ENCODE peak calls at places on chromosomes 3 and 15, in seven cellular contexts. L, R, A, H, O, Y and P are unnamed samples.

GRCh38 chr3:20074226-20075063 is 34.2 kb downstream of the KAT2B start:
- DNase-seq in L (no peak), R (no peak), A (no peak), H (no peak), O (no peak), Y (peak), P (no peak)

GRCh38 chr3:6119367-6119766 is 741.5 kb upstream of the GRM7 start:
- DNase-seq in L (no peak), R (no peak), A (no peak), H (no peak), O (no peak), Y (no peak), P (no peak)

GRCh38 chr3:89472101-89472500 is 364.7 kb downstream of the EPHA3 start:
- DNase-seq in L (no peak), R (no peak), A (no peak), H (no peak), O (no peak), Y (no peak), P (no peak)

GRCh38 chr15:68413363-68414255 is 18.4 kb downstream of the ITGA11 start:
- DNase-seq in L (peak), R (no peak), A (no peak), H (no peak), O (no peak), Y (no peak), P (no peak)

GRCh38 chr3:184240384-184241140 is 8.2 kb downstream of the ALG3 start:
- DNase-seq in L (no peak), R (no peak), A (no peak), H (peak), O (peak), Y (no peak), P (peak)

GRCh38 chr15:38217788-38218609 is 34.6 kb upstream of the SPRED1 start:
- DNase-seq in L (no peak), R (no peak), A (peak), H (no peak), O (peak), Y (no peak), P (peak)

GRCh38 chr15:78831229-78832207 is 20.3 kb upstream of the ADAMTS7 start:
- DNase-seq in L (no peak), R (no peak), A (no peak), H (peak), O (no peak), Y (no peak), P (no peak)

GRCh38 chr3:72116226-72116625 is 331.3 kb upstream of the PROK2 start:
- DNase-seq in L (no peak), R (no peak), A (no peak), H (no peak), O (no peak), Y (no peak), P (no peak)

GRCh38 chr15:35697549-35698299 is 151.8 kb upstream of the DPH6 start:
- DNase-seq in L (no peak), R (no peak), A (no peak), H (no peak), O (peak), Y (peak), P (no peak)

GRCh38 chr3:20072422-20072821 is 32.2 kb downstream of the KAT2B start:
- DNase-seq in L (no peak), R (no peak), A (no peak), H (no peak), O (no peak), Y (no peak), P (no peak)

GRCh38 chr3:51964521-51964920 is 2.7 kb downstream of the PCBP4 start:
- DNase-seq in L (no peak), R (no peak), A (no peak), H (no peak), O (no peak), Y (no peak), P (no peak)

GRCh38 chr3:38829404-38829803 is 13.4 kb upstream of the SCN10A start:
- DNase-seq in L (peak), R (no peak), A (no peak), H (no peak), O (no peak), Y (peak), P (peak)

GRCh38 chr3:27354588-27355203 is 14.5 kb downstream of the NEK10 start:
- DNase-seq in L (no peak), R (no peak), A (no peak), H (no peak), O (no peak), Y (no peak), P (no peak)

GRCh38 chr3:25557641-25558040 is 107.1 kb downstream of the TOP2B start:
- DNase-seq in L (no peak), R (no peak), A (no peak), H (no peak), O (no peak), Y (no peak), P (no peak)

GRCh38 chr15:101167791-101168462 is 83.9 kb downstream of the CHSY1 start:
- DNase-seq in L (peak), R (peak), A (peak), H (no peak), O (peak), Y (peak), P (peak)

GRCh38 chr15:75843618-75844610 is 667 bp downstream of the UBE2Q2 start:
- DNase-seq in L (peak), R (peak), A (peak), H (peak), O (peak), Y (no peak), P (peak)

GRCh38 chr15:82810863-82811421 is 1.5 kb downstream of the WHAMM start:
- DNase-seq in L (no peak), R (peak), A (no peak), H (no peak), O (peak), Y (no peak), P (peak)

GRCh38 chr3:11509175-11510000 is 134.3 kb downstream of the VGLL4 start:
- DNase-seq in L (peak), R (no peak), A (peak), H (peak), O (no peak), Y (peak), P (no peak)

GRCh38 chr3:197753263-197753662 is 3.6 kb downstream of the FYTTD1 start:
- DNase-seq in L (no peak), R (no peak), A (no peak), H (no peak), O (no peak), Y (no peak), P (no peak)

GRCh38 chr15:31435256-31435781 is 108.7 kb downstream of the KLF13 start:
- DNase-seq in L (peak), R (peak), A (peak), H (peak), O (peak), Y (peak), P (peak)

GRCh38 chr3:42801048-42801620 is 3.2 kb downstream of the HIGD1A start:
- DNase-seq in L (no peak), R (no peak), A (no peak), H (no peak), O (no peak), Y (no peak), P (no peak)

GRCh38 chr15:90774731-90775521 is 57.8 kb downstream of the BLM start:
- DNase-seq in L (no peak), R (no peak), A (no peak), H (no peak), O (peak), Y (peak), P (no peak)

GRCh38 chr3:156816794-156817741 is 9.1 kb upstream of the LEKR1 start:
- DNase-seq in L (peak), R (peak), A (peak), H (peak), O (peak), Y (peak), P (peak)

GRCh38 chr3:182366746-182367145 is 426.6 kb upstream of the ATP11B start:
- DNase-seq in L (no peak), R (no peak), A (no peak), H (no peak), O (no peak), Y (no peak), P (no peak)

GRCh38 chr3:14791343-14791945 is 27.3 kb upstream of the FGD5 start:
- DNase-seq in L (peak), R (peak), A (no peak), H (peak), O (peak), Y (no peak), P (peak)

GRCh38 chr3:127446756-127447155 is 143.8 kb downstream of the TPRA1 start:
- DNase-seq in L (peak), R (no peak), A (no peak), H (no peak), O (no peak), Y (no peak), P (no peak)

GRCh38 chr3:123871946-123872345 is 12.2 kb downstream of the MYLK start:
- DNase-seq in L (no peak), R (no peak), A (no peak), H (no peak), O (no peak), Y (no peak), P (no peak)

GRCh38 chr3:25403890-25404460 is 24.1 kb upstream of the RARB start:
- DNase-seq in L (no peak), R (no peak), A (no peak), H (no peak), O (no peak), Y (no peak), P (no peak)

GRCh38 chr15:98442379-98442833 is 205.9 kb upstream of the IGF1R start:
- DNase-seq in L (peak), R (peak), A (no peak), H (peak), O (peak), Y (peak), P (peak)

GRCh38 chr15:40344631-40345120 is 3.9 kb upstream of the CCDC9B start:
- DNase-seq in L (peak), R (peak), A (peak), H (peak), O (peak), Y (no peak), P (peak)

GRCh38 chr3:46070458-46071136 is 43.3 kb upstream of the XCR1 start:
- DNase-seq in L (no peak), R (peak), A (no peak), H (no peak), O (no peak), Y (no peak), P (peak)

GRCh38 chr3:147361671-147362420 is 44.5 kb downstream of the ZIC4 start:
- DNase-seq in L (no peak), R (no peak), A (no peak), H (peak), O (peak), Y (no peak), P (peak)

GRCh38 chr3:20040476-20041196 is 390 bp downstream of the KAT2B start:
- DNase-seq in L (peak), R (peak), A (peak), H (peak), O (peak), Y (no peak), P (peak)

GRCh38 chr15:52787549-52788098 is 2.5 kb downstream of the ONECUT1 start:
- DNase-seq in L (no peak), R (no peak), A (no peak), H (peak), O (no peak), Y (no peak), P (no peak)
- H3K4me3 ChIP-seq in L (no peak), R (no peak), A (no peak), H (peak), O (no peak), Y (no peak), P (no peak)

DNA sequence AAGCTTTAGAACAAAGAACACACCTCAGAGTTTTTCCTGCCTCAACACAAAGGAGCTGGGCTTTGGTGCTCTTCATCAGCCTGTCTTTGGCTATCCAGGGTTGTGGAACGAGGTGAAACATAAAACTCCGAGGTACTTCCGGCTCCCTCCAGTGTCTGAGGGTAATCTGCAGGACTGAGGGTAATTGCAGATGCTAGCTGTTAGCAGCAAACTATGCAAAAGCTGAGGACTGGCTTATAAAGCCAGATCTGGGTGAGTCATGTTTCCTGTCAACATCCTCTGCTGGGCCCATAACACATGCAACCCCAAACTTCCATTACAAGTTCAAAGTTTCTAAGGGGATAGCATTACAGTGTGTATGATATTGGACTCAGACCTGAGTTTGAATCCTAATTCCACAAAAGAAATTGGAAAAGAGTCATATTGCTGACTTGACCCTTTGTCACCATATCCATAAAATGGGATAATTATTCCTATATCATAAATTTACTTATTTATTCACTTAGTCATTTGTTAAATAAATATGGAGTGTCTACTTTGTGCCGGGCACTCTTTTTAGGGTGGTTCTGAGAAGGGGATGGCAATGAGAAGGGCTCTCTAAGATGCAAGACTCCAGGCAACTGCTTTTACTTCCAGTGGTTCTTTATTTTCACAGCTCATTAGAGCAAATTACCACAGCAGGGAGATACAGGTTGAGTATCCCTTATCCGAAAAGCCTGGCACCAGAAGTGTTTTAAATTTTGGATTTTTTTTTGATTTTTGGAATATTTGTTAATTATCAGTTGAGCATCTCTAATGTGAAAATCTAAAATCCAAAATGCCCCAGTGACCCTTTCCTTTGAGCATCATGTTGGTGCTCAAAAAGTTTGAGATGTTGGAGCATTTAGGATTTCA is 9.5 kb upstream of the TRIM69 start:
- DNase-seq in L (peak), R (peak), A (no peak), H (peak), O (peak), Y (peak), P (peak)
- H3K4me3 ChIP-seq in L (no peak), R (peak), A (no peak), H (no peak), O (no peak), Y (no peak), P (peak)

GRCh38 chr3:155737844-155738460 is 6.9 kb downstream of the PLCH1 start:
- DNase-seq in L (no peak), R (no peak), A (peak), H (peak), O (no peak), Y (no peak), P (peak)
- H3K4me3 ChIP-seq in L (no peak), R (no peak), A (no peak), H (no peak), O (no peak), Y (no peak), P (no peak)

GRCh38 chr15:56672721-56673120 is 60.6 kb downstream of the ZNF280D start:
- DNase-seq in L (no peak), R (no peak), A (no peak), H (no peak), O (no peak), Y (peak), P (no peak)

GRCh38 chr15:56678562-56678961 is 54.7 kb downstream of the ZNF280D start:
- DNase-seq in L (no peak), R (no peak), A (no peak), H (no peak), O (no peak), Y (no peak), P (no peak)

GRCh38 chr15:56675930-56676329 is 57.4 kb downstream of the ZNF280D start:
- DNase-seq in L (no peak), R (no peak), A (no peak), H (no peak), O (no peak), Y (no peak), P (no peak)

GRCh38 chr15:56679247-56679646 is 54.1 kb downstream of the ZNF280D start:
- DNase-seq in L (no peak), R (no peak), A (no peak), H (no peak), O (no peak), Y (no peak), P (no peak)

DNA sequence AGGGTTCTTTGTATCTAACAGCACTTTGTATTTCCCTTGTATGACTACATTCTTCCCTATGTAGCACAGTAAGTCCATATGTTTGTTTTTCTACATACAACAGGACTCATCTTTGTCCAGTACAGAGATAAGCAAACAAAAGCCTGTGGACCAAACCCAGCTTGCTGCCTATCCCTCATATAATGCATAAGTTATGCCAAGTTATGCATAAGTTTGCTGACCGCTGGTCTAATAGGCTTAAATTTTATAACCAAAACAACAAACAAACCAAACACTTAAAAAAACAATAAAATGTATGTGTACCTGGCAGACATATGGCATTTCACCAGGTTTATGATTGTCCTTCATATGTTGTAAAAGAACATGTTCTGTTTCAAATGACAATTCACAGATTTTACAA is 56.0 kb downstream of the ZNF280D start:
- DNase-seq in L (no peak), R (no peak), A (no peak), H (no peak), O (no peak), Y (no peak), P (no peak)
- H3K4me3 ChIP-seq in L (no peak), R (no peak), A (no peak), H (no peak), O (no peak), Y (no peak), P (no peak)

GRCh38 chr3:178079966-178080365 is 456.3 kb upstream of the KCNMB2 start:
- DNase-seq in L (no peak), R (no peak), A (no peak), H (no peak), O (no peak), Y (no peak), P (no peak)
- H3K4me3 ChIP-seq in L (no peak), R (no peak), A (no peak), H (no peak), O (no peak), Y (no peak), P (no peak)

GRCh38 chr3:172586447-172586846 is 63.2 kb upstream of the TNFSF10 start:
- DNase-seq in L (no peak), R (no peak), A (no peak), H (no peak), O (peak), Y (no peak), P (no peak)
- H3K4me3 ChIP-seq in L (no peak), R (no peak), A (no peak), H (no peak), O (no peak), Y (no peak), P (no peak)

GRCh38 chr15:60363024-60363674 is 34.6 kb downstream of the ANXA2 start:
- DNase-seq in L (no peak), R (no peak), A (no peak), H (no peak), O (no peak), Y (no peak), P (no peak)

GRCh38 chr15:60356832-60357231 is 41.0 kb downstream of the ANXA2 start:
- DNase-seq in L (no peak), R (no peak), A (no peak), H (no peak), O (no peak), Y (no peak), P (no peak)

GRCh38 chr15:60362318-60363023 is 35.3 kb downstream of the ANXA2 start:
- DNase-seq in L (no peak), R (peak), A (no peak), H (no peak), O (peak), Y (peak), P (peak)

GRCh38 chr15:60355148-60355857 is 42.5 kb downstream of the ANXA2 start:
- DNase-seq in L (no peak), R (no peak), A (no peak), H (no peak), O (no peak), Y (no peak), P (no peak)

GRCh38 chr15:60358935-60359672 is 38.7 kb downstream of the ANXA2 start:
- DNase-seq in L (no peak), R (no peak), A (no peak), H (no peak), O (no peak), Y (peak), P (no peak)
- H3K4me3 ChIP-seq in L (no peak), R (no peak), A (no peak), H (no peak), O (no peak), Y (no peak), P (no peak)

GRCh38 chr3:138367912-138368311 is 19.5 kb downstream of the MRAS start:
- DNase-seq in L (peak), R (no peak), A (peak), H (no peak), O (peak), Y (no peak), P (peak)
- H3K4me3 ChIP-seq in L (no peak), R (no peak), A (no peak), H (no peak), O (no peak), Y (no peak), P (no peak)

GRCh38 chr3:67686067-67686466 is 31.7 kb upstream of the SUCLG2 start:
- DNase-seq in L (no peak), R (no peak), A (no peak), H (no peak), O (no peak), Y (no peak), P (no peak)
- H3K4me3 ChIP-seq in L (no peak), R (no peak), A (no peak), H (no peak), O (no peak), Y (no peak), P (no peak)

DNA sequence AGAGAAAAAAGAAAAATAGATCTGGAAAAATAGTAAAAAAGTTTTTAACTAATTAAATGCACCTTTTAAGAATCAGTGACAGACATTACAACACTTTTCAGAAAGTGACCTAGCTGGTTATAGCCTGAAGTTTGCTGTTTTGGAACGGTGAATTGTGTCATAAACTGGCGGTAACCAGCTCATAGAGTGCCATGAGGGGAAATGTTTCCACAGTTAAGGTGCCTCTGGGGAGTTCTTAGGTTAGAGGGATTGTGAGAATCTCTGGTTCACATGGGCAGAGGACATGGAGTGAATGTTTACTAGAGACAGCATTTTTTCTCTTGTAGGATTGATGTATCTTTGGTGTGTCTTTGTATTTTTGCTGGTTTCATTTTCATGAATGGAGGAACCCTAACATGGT is 2.8 kb downstream of the TBC1D23 start:
- DNase-seq in L (no peak), R (no peak), A (no peak), H (no peak), O (peak), Y (no peak), P (peak)
- H3K4me3 ChIP-seq in L (no peak), R (no peak), A (no peak), H (no peak), O (no peak), Y (no peak), P (peak)